ENCODE peak calls at places on chromosomes 7 and 10, in six cellular contexts. H is stimulated activated CD4-positive, alpha-beta T cell treated with anti-CD3 and anti-CD28 coated beads, Interleukin-4, amount 100 ng/mL, for 24 hours; E is central memory CD4-positive, alpha-beta T cell; J is ELR; Q is activated CD4-positive, CD25-positive, alpha-beta regulatory T cell treated with anti-CD3 and anti-CD28 coated beads, Interleukin-2, amount 50 U/mL, for 16 hours; K is activated CD4-positive, alpha-beta T cell treated with anti-CD3 and anti-CD28 coated beads, Interleukin-2, amount 50 U/mL, for 1 hour. A is an unnamed sample.

GRCh38 chr7:96303105-96303685 is 18.7 kb downstream of the SLC25A13 start:
- DNase-seq in H (no peak), E (no peak), J (no peak), Q (no peak), K (no peak), A (no peak)

GRCh38 chr10:107425844-107426553 is 261.5 kb upstream of the SORCS1 start:
- DNase-seq in H (no peak), E (no peak), J (no peak), Q (no peak), K (no peak), A (no peak)

GRCh38 chr10:124654686-124655085 is 89.5 kb downstream of the FAM53B start:
- DNase-seq in H (no peak), E (no peak), J (no peak), Q (no peak), K (no peak), A (no peak)

GRCh38 chr10:84177541-84178386 is 4.2 kb downstream of the GPR15LG start:
- DNase-seq in H (no peak), E (peak), J (no peak), Q (no peak), K (no peak), A (no peak)

GRCh38 chr10:1514641-1515040 is 222.7 kb downstream of the ADARB2 start:
- DNase-seq in H (no peak), E (no peak), J (no peak), Q (no peak), K (no peak), A (no peak)

GRCh38 chr10:31770307-31770902 is 158.2 kb downstream of the ARHGAP12 start:
- DNase-seq in H (peak), E (peak), J (peak), Q (peak), K (peak), A (peak)

GRCh38 chr10:5292196-5292735 is 72.5 kb upstream of the UCN3 start:
- DNase-seq in H (no peak), E (peak), J (no peak), Q (peak), K (no peak), A (peak)

GRCh38 chr7:138878064-138878463 is 80.1 kb upstream of the ATP6V0A4 start:
- DNase-seq in H (no peak), E (no peak), J (no peak), Q (no peak), K (no peak), A (no peak)

GRCh38 chr10:104297697-104298660 is 29.0 kb downstream of the GSTO2 start:
- DNase-seq in H (no peak), E (no peak), J (peak), Q (no peak), K (peak), A (no peak)